ENCODE peak calls at places on chromosome 2, in seven cellular contexts. One of them, this sample, is unnamed.

GRCh38 chr2:95271381-95271971 is 2.8 kb upstream of the PROM2 start:
- DNase-seq in K562: no peak
- DNase-seq in H1: no peak
- DNase-seq in SK-N-SH: no peak
- DNase-seq in GM12892: no peak
- DNase-seq in HepG2: no peak
- DNase-seq in GM12878: no peak
- DNase-seq in this sample: no peak

GRCh38 chr2:189698020-189698887 is 23.8 kb downstream of the ANKAR start:
- DNase-seq in K562: peak
- DNase-seq in H1: peak
- DNase-seq in SK-N-SH: peak
- DNase-seq in GM12892: no peak
- DNase-seq in HepG2: peak
- DNase-seq in GM12878: no peak
- DNase-seq in this sample: no peak

GRCh38 chr2:149068996-149069888 is 30.7 kb downstream of the LYPD6B start:
- DNase-seq in K562: no peak
- DNase-seq in H1: no peak
- DNase-seq in SK-N-SH: no peak
- DNase-seq in GM12892: no peak
- DNase-seq in HepG2: no peak
- DNase-seq in GM12878: no peak
- DNase-seq in this sample: no peak

GRCh38 chr2:11203480-11203879 is 48.2 kb downstream of the SLC66A3 start:
- DNase-seq in K562: no peak
- DNase-seq in H1: no peak
- DNase-seq in SK-N-SH: no peak
- DNase-seq in GM12892: no peak
- DNase-seq in HepG2: no peak
- DNase-seq in GM12878: peak
- DNase-seq in this sample: no peak

GRCh38 chr2:31735716-31736115 is 155.0 kb upstream of the SRD5A2 start:
- DNase-seq in K562: no peak
- DNase-seq in H1: no peak
- DNase-seq in SK-N-SH: no peak
- DNase-seq in GM12892: no peak
- DNase-seq in HepG2: no peak
- DNase-seq in GM12878: no peak
- DNase-seq in this sample: no peak

GRCh38 chr2:204578928-204579598 is 33.8 kb downstream of the PARD3B start:
- DNase-seq in K562: no peak
- DNase-seq in H1: no peak
- DNase-seq in SK-N-SH: no peak
- DNase-seq in GM12892: no peak
- DNase-seq in HepG2: no peak
- DNase-seq in GM12878: no peak
- DNase-seq in this sample: no peak

GRCh38 chr2:17620841-17621240 is 80.3 kb downstream of the VSNL1 start:
- DNase-seq in K562: no peak
- DNase-seq in H1: no peak
- DNase-seq in SK-N-SH: no peak
- DNase-seq in GM12892: no peak
- DNase-seq in HepG2: no peak
- DNase-seq in GM12878: no peak
- DNase-seq in this sample: no peak

GRCh38 chr2:37619230-37619956 is 52.0 kb downstream of the CDC42EP3 start:
- DNase-seq in K562: no peak
- DNase-seq in H1: no peak
- DNase-seq in SK-N-SH: no peak
- DNase-seq in GM12892: no peak
- DNase-seq in HepG2: no peak
- DNase-seq in GM12878: no peak
- DNase-seq in this sample: no peak

GRCh38 chr2:161104054-161104553 is 56.1 kb upstream of the TANK start:
- DNase-seq in K562: no peak
- DNase-seq in H1: no peak
- DNase-seq in SK-N-SH: no peak
- DNase-seq in GM12892: no peak
- DNase-seq in HepG2: no peak
- DNase-seq in GM12878: peak
- DNase-seq in this sample: no peak

GRCh38 chr2:23520256-23520655 is 135.3 kb downstream of the KLHL29 start:
- DNase-seq in K562: no peak
- DNase-seq in H1: no peak
- DNase-seq in SK-N-SH: no peak
- DNase-seq in GM12892: no peak
- DNase-seq in HepG2: peak
- DNase-seq in GM12878: no peak
- DNase-seq in this sample: no peak

GRCh38 chr2:72993585-72994280 is 76.4 kb downstream of the EMX1 start:
- DNase-seq in K562: no peak
- DNase-seq in H1: no peak
- DNase-seq in SK-N-SH: no peak
- DNase-seq in GM12892: no peak
- DNase-seq in HepG2: no peak
- DNase-seq in GM12878: no peak
- DNase-seq in this sample: no peak

GRCh38 chr2:180003566-180003965 is 3.5 kb downstream of the CWC22 start:
- DNase-seq in K562: peak
- DNase-seq in H1: no peak
- DNase-seq in SK-N-SH: no peak
- DNase-seq in GM12892: no peak
- DNase-seq in HepG2: peak
- DNase-seq in GM12878: no peak
- DNase-seq in this sample: no peak

GRCh38 chr2:240935101-240935876 is 29.2 kb downstream of the CROCC2 start:
- DNase-seq in K562: no peak
- DNase-seq in H1: no peak
- DNase-seq in SK-N-SH: peak
- DNase-seq in GM12892: no peak
- DNase-seq in HepG2: no peak
- DNase-seq in GM12878: no peak
- DNase-seq in this sample: no peak

GRCh38 chr2:135792401-135793152 is 44.4 kb downstream of the LCT start:
- DNase-seq in K562: no peak
- DNase-seq in H1: no peak
- DNase-seq in SK-N-SH: no peak
- DNase-seq in GM12892: no peak
- DNase-seq in HepG2: no peak
- DNase-seq in GM12878: peak
- DNase-seq in this sample: no peak

GRCh38 chr2:11753886-11754704 is 7.7 kb downstream of the LPIN1 start:
- DNase-seq in K562: no peak
- DNase-seq in H1: no peak
- DNase-seq in SK-N-SH: peak
- DNase-seq in GM12892: no peak
- DNase-seq in HepG2: no peak
- DNase-seq in GM12878: peak
- DNase-seq in this sample: no peak

GRCh38 chr2:230658877-230659652 is 53.6 kb upstream of the CAB39 start:
- DNase-seq in K562: peak
- DNase-seq in H1: no peak
- DNase-seq in SK-N-SH: no peak
- DNase-seq in GM12892: no peak
- DNase-seq in HepG2: no peak
- DNase-seq in GM12878: peak
- DNase-seq in this sample: no peak

GRCh38 chr2:58866527-58866926 is 625.4 kb upstream of the FANCL start:
- DNase-seq in K562: no peak
- DNase-seq in H1: no peak
- DNase-seq in SK-N-SH: no peak
- DNase-seq in GM12892: no peak
- DNase-seq in HepG2: no peak
- DNase-seq in GM12878: no peak
- DNase-seq in this sample: no peak

GRCh38 chr2:203327582-203327917 is 644 bp upstream of the ABI2 start:
- DNase-seq in K562: no peak
- DNase-seq in H1: no peak
- DNase-seq in SK-N-SH: peak
- DNase-seq in GM12892: no peak
- DNase-seq in HepG2: no peak
- DNase-seq in GM12878: no peak
- DNase-seq in this sample: peak

GRCh38 chr2:219643084-219643473 is 15.6 kb downstream of the SLC4A3 start:
- DNase-seq in K562: no peak
- DNase-seq in H1: no peak
- DNase-seq in SK-N-SH: no peak
- DNase-seq in GM12892: no peak
- DNase-seq in HepG2: no peak
- DNase-seq in GM12878: no peak
- DNase-seq in this sample: no peak

GRCh38 chr2:95275151-95275515 is 884 bp downstream of the PROM2 start:
- DNase-seq in K562: no peak
- DNase-seq in H1: no peak
- DNase-seq in SK-N-SH: no peak
- DNase-seq in GM12892: no peak
- DNase-seq in HepG2: no peak
- DNase-seq in GM12878: no peak
- DNase-seq in this sample: no peak

GRCh38 chr2:239930871-239931771 is 94.0 kb downstream of the NDUFA10 start:
- DNase-seq in K562: no peak
- DNase-seq in H1: no peak
- DNase-seq in SK-N-SH: no peak
- DNase-seq in GM12892: no peak
- DNase-seq in HepG2: no peak
- DNase-seq in GM12878: no peak
- DNase-seq in this sample: no peak

GRCh38 chr2:151638188-151638933 is 95.9 kb downstream of the NEB start:
- DNase-seq in K562: no peak
- DNase-seq in H1: no peak
- DNase-seq in SK-N-SH: no peak
- DNase-seq in GM12892: no peak
- DNase-seq in HepG2: peak
- DNase-seq in GM12878: peak
- DNase-seq in this sample: no peak

GRCh38 chr2:23221236-23221635 is 163.7 kb upstream of the KLHL29 start:
- DNase-seq in K562: no peak
- DNase-seq in H1: no peak
- DNase-seq in SK-N-SH: no peak
- DNase-seq in GM12892: no peak
- DNase-seq in HepG2: no peak
- DNase-seq in GM12878: no peak
- DNase-seq in this sample: no peak

GRCh38 chr2:64769392-64770044 is 115.8 kb upstream of the SERTAD2 start:
- DNase-seq in K562: no peak
- DNase-seq in H1: no peak
- DNase-seq in SK-N-SH: no peak
- DNase-seq in GM12892: no peak
- DNase-seq in HepG2: no peak
- DNase-seq in GM12878: no peak
- DNase-seq in this sample: no peak

GRCh38 chr2:88078624-88079169 is 11.1 kb downstream of the SMYD1 start:
- DNase-seq in K562: no peak
- DNase-seq in H1: no peak
- DNase-seq in SK-N-SH: peak
- DNase-seq in GM12892: no peak
- DNase-seq in HepG2: no peak
- DNase-seq in GM12878: no peak
- DNase-seq in this sample: no peak

GRCh38 chr2:28038722-28039121 is 148.2 kb downstream of the BABAM2 start:
- DNase-seq in K562: no peak
- DNase-seq in H1: no peak
- DNase-seq in SK-N-SH: no peak
- DNase-seq in GM12892: no peak
- DNase-seq in HepG2: no peak
- DNase-seq in GM12878: no peak
- DNase-seq in this sample: no peak
- TF ChIP-seq POLR2AphosphoS5 in K562: no peak
- TF ChIP-seq POLR2AphosphoS5 in H1: no peak
- TF ChIP-seq POLR2AphosphoS5 in SK-N-SH: no peak
- TF ChIP-seq POLR2AphosphoS5 in GM12892: no peak
- TF ChIP-seq POLR2AphosphoS5 in HepG2: no peak
- TF ChIP-seq POLR2AphosphoS5 in GM12878: no peak
- TF ChIP-seq POLR2AphosphoS5 in this sample: no peak

GRCh38 chr2:215718890-215719289 is 283.0 kb upstream of the FN1 start:
- DNase-seq in K562: no peak
- DNase-seq in H1: no peak
- DNase-seq in SK-N-SH: no peak
- DNase-seq in GM12892: no peak
- DNase-seq in HepG2: no peak
- DNase-seq in GM12878: no peak
- DNase-seq in this sample: no peak

GRCh38 chr2:215718426-215718825 is 282.6 kb upstream of the FN1 start:
- DNase-seq in K562: no peak
- DNase-seq in H1: no peak
- DNase-seq in SK-N-SH: no peak
- DNase-seq in GM12892: no peak
- DNase-seq in HepG2: no peak
- DNase-seq in GM12878: no peak
- DNase-seq in this sample: no peak

GRCh38 chr2:215717627-215718412 is 282.0 kb upstream of the FN1 start:
- DNase-seq in K562: no peak
- DNase-seq in H1: no peak
- DNase-seq in SK-N-SH: no peak
- DNase-seq in GM12892: no peak
- DNase-seq in HepG2: no peak
- DNase-seq in GM12878: no peak
- DNase-seq in this sample: no peak

GRCh38 chr2:215713393-215713792 is 277.5 kb upstream of the FN1 start:
- DNase-seq in K562: no peak
- DNase-seq in H1: no peak
- DNase-seq in SK-N-SH: no peak
- DNase-seq in GM12892: no peak
- DNase-seq in HepG2: peak
- DNase-seq in GM12878: no peak
- DNase-seq in this sample: no peak

GRCh38 chr2:215716971-215717370 is 281.1 kb upstream of the FN1 start:
- DNase-seq in K562: no peak
- DNase-seq in H1: no peak
- DNase-seq in SK-N-SH: no peak
- DNase-seq in GM12892: no peak
- DNase-seq in HepG2: no peak
- DNase-seq in GM12878: no peak
- DNase-seq in this sample: no peak
- TF ChIP-seq TAF1 in K562: no peak
- TF ChIP-seq TAF1 in H1: no peak
- TF ChIP-seq TAF1 in SK-N-SH: no peak
- TF ChIP-seq TAF1 in GM12892: no peak
- TF ChIP-seq TAF1 in HepG2: no peak
- TF ChIP-seq TAF1 in GM12878: no peak
- TF ChIP-seq TAF1 in this sample: no peak

DNA sequence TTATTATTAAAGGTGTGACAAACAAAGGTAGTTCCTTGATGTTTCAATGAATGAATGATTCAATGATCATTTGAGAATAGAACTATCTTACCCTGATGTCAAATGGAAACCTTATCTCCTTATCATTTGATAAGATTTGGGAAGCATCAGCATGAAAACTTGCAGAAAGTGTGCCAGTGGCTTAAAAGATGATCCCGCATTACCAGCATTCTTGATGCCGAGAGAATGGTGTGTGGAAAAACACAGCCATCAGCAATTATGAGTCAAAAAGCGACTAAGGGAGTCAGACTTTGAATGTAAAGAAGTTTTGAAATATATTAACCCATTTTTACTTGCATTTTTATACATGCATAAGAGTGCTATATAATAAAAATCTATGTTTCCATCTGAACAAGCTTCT is 93.7 kb downstream of the MAIP1 start:
- DNase-seq in K562: no peak
- DNase-seq in H1: no peak
- DNase-seq in SK-N-SH: no peak
- DNase-seq in GM12892: no peak
- DNase-seq in HepG2: no peak
- DNase-seq in GM12878: no peak
- DNase-seq in this sample: no peak
- TF ChIP-seq POLR2AphosphoS5 in K562: no peak
- TF ChIP-seq POLR2AphosphoS5 in H1: no peak
- TF ChIP-seq POLR2AphosphoS5 in SK-N-SH: no peak
- TF ChIP-seq POLR2AphosphoS5 in GM12892: no peak
- TF ChIP-seq POLR2AphosphoS5 in HepG2: no peak
- TF ChIP-seq POLR2AphosphoS5 in GM12878: no peak
- TF ChIP-seq POLR2AphosphoS5 in this sample: no peak

GRCh38 chr2:120452945-120453634 is 107.2 kb downstream of the INHBB start:
- DNase-seq in K562: no peak
- DNase-seq in H1: no peak
- DNase-seq in SK-N-SH: no peak
- DNase-seq in GM12892: no peak
- DNase-seq in HepG2: no peak
- DNase-seq in GM12878: no peak
- DNase-seq in this sample: no peak
- TF ChIP-seq TAF1 in K562: no peak
- TF ChIP-seq TAF1 in H1: no peak
- TF ChIP-seq TAF1 in SK-N-SH: no peak
- TF ChIP-seq TAF1 in GM12892: no peak
- TF ChIP-seq TAF1 in HepG2: no peak
- TF ChIP-seq TAF1 in GM12878: no peak
- TF ChIP-seq TAF1 in this sample: no peak

This sample was measured in GM12891.